ENCODE peak calls at places on chromosomes 11 and 22, in five cellular contexts. F is endothelial cell, L is PC-3, U is K562, A is Calu3. V is an unnamed sample.

GRCh38 chr22:21866821-21867527 is 471 bp downstream of the MAPK1 start:
- DNase-seq in F (no peak), L (peak; percentile 11), U (peak; percentile 98), A (no peak), V (no peak)

GRCh38 chr11:38867338-38867737 is 2269.3 kb upstream of the RAG2 start:
- DNase-seq in F (no peak), L (no peak), U (no peak), A (no peak), V (no peak)

GRCh38 chr22:41288245-41288946 is 2.4 kb upstream of the RANGAP1 start:
- DNase-seq in F (peak; percentile 22), L (peak; percentile 87), U (no peak), A (peak; percentile 59), V (no peak)

GRCh38 chr11:122099345-122100045 is 16.5 kb downstream of the BLID start:
- DNase-seq in F (no peak), L (no peak), U (no peak), A (no peak), V (no peak)

GRCh38 chr11:69460540-69461257 is 20.8 kb upstream of the LINC01488 start:
- DNase-seq in F (no peak), L (peak; percentile 97), U (no peak), A (no peak), V (no peak)

GRCh38 chr11:121483805-121484478 is 31.2 kb upstream of the SORL1-AS1 start:
- DNase-seq in F (no peak), L (no peak), U (no peak), A (no peak), V (no peak)

GRCh38 chr22:43622886-43623285 is 189.2 kb downstream of the EFCAB6 start:
- DNase-seq in F (no peak), L (no peak), U (no peak), A (no peak), V (no peak)

GRCh38 chr22:45942344-45942743 is 34.6 kb downstream of the WNT7B start:
- DNase-seq in F (no peak), L (no peak), U (no peak), A (no peak), V (no peak)

GRCh38 chr11:8056810-8057463 is 24.1 kb upstream of the TUB start:
- DNase-seq in F (no peak), L (no peak), U (no peak), A (no peak), V (peak; percentile 24)

GRCh38 chr11:102971766-102972165 is 16.2 kb upstream of the MMP13 start:
- DNase-seq in F (no peak), L (no peak), U (no peak), A (no peak), V (no peak)

GRCh38 chr11:95715777-95716241 is 73.8 kb downstream of the FAM76B start:
- DNase-seq in F (peak; percentile 6), L (peak; percentile 46), U (no peak), A (peak; percentile 51), V (no peak)

GRCh38 chr11:6599884-6600390 is 3.5 kb downstream of the RRP8 start:
- DNase-seq in F (no peak), L (no peak), U (no peak), A (no peak), V (no peak)

GRCh38 chr11:6200975-6201374 is 2.0 kb downstream of the OR52W1 start:
- DNase-seq in F (no peak), L (no peak), U (no peak), A (no peak), V (no peak)

GRCh38 chr11:32088117-32088941 is 2.5 kb upstream of the RCN1 start:
- DNase-seq in F (no peak), L (peak; percentile 83), U (no peak), A (peak; percentile 61), V (no peak)

GRCh38 chr22:17079572-17079971 is 5.2 kb upstream of the IL17RA start:
- DNase-seq in F (no peak), L (no peak), U (no peak), A (no peak), V (no peak)

GRCh38 chr11:131899954-131900580 is 529.7 kb downstream of the NTM start:
- DNase-seq in F (no peak), L (no peak), U (no peak), A (no peak), V (no peak)

GRCh38 chr11:1553808-1554594 is 18.1 kb downstream of the DUSP8 start:
- DNase-seq in F (no peak), L (peak; percentile 73), U (no peak), A (peak; percentile 83), V (no peak)

GRCh38 chr11:77542296-77542695 is 47.5 kb upstream of the AQP11 start:
- DNase-seq in F (no peak), L (peak; percentile 31), U (no peak), A (no peak), V (no peak)

GRCh38 chr11:131592734-131593133 is 222.3 kb downstream of the NTM start:
- DNase-seq in F (no peak), L (no peak), U (no peak), A (no peak), V (no peak)

GRCh38 chr11:126716456-126717083 is 284.0 kb downstream of the KIRREL3 start:
- DNase-seq in F (peak; percentile 76), L (peak; percentile 48), U (peak; percentile 51), A (peak; percentile 67), V (no peak)

GRCh38 chr22:39994566-39995345 is at the start of gene FAM83F:
- DNase-seq in F (peak; percentile 37), L (peak; percentile 65), U (peak; percentile 41), A (peak; percentile 86), V (no peak)

GRCh38 chr11:6027501-6027900 is 3.1 kb downstream of the OR56A1 start:
- DNase-seq in F (no peak), L (no peak), U (no peak), A (no peak), V (no peak)

GRCh38 chr22:23984430-23984829 is 4.5 kb downstream of the GSTT2 start:
- DNase-seq in F (no peak), L (no peak), U (no peak), A (peak; percentile 65), V (no peak)

GRCh38 chr22:25368271-25368670 is 148.8 kb downstream of the CRYBB2 start:
- DNase-seq in F (no peak), L (peak; percentile 61), U (no peak), A (no peak), V (no peak)

DNA sequence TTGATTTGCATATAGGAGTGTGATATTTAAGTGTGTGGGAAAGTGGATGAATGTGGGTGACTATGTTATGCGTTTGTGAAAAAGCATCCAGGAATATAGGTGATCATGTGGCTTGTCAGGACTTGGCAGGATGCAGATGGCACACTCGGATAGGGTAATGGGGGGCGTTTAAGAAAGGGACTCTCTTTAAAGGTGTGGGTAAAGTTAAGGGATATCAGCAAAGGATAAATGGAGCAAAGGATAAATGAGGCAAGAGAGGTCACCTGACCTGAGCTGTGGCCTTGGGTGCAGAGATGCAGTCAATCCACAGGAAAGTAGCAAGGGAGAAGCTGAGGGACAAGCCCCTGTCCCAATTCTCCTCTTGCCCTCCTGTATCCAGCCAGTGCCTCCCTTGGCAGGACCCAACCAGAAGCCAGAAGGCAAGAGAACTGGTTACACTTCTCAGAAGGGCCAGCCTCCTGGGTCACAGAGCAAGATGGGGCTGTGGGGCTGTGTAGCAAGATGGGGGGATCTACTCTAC is 47.5 kb upstream of the GRAMD1B start:
- DNase-seq in F (no peak), L (no peak), U (no peak), A (no peak), V (no peak)
- TF ChIP-seq CTCF in F (no peak), L (no peak), U (no peak), A (no peak), V (no peak)

DNA sequence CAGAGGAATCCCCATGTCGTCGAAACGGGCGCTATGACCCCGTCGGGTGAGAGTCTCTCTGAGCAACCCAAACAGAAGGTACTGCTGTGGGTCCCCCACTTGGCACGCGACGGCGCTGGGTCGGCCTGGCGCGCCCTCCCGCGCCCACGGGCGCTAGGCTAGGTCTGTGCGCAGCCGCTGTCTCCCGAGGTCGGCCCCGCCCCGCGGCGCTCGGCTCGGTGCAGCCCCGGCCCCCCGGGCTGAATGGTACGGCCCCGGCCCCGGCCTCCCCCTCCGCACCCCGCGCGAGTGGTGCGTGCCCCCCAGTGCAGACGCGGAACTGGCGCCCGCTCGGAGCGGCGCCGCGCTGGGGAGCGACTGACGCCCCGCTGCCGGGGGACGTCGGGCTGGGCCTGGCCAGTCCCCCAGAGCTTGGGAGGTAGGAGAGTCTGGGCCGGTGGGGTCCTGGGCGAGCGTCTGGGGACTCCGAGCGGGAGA is at the start of gene MADD:
- DNase-seq in F (peak; percentile 77), L (peak; percentile 67), U (peak; percentile 96), A (peak; percentile 88), V (no peak)
- TF ChIP-seq CTCF in F (no peak), L (no peak), U (peak; percentile 20), A (no peak), V (no peak)

DNA sequence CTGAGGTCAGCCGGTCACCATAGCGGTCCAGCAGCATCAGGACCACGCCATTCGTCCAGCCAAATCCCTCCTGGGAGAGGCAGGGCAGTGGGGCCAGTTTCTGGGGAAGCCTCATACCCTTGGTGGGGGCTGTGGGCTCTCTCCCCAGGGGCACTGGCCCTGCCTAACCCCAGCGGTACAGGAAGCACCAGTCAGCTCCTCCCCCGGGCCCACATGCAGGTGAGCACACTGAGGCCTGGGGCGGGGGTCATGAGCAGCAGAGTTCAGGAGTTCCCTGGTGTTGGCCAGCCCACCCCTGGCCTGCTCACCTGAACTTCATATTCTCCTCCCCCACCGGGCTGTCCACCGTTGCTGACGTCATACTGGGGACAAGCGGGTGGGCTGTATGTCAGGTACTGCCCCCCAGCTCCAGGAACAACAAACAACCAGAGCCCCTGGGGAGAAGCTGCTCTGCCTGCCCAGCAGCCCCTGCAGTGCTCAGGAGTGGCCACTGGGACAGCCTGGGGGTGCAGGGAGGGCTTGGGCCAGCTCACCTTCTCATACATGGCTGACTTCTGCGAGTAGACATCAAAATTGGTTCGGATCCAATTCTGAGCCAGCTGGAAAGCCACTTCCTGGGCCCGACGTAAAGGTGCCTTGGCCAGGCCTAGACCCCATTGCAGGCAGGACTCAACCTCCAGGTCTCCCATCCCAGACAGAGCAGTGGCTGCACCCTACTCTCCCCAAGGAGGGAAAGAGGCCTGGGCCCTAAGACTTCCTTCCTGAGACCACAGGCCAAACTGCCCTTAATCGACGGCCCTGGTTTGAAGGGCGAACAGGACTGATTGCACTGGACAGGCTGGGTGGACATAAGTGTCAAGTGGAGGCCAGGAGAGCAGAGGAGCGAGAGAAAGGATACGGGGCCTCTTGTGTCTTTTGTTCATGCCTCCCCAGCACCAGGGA is 20.8 kb downstream of the TREH start:
- DNase-seq in F (peak; percentile 25), L (peak; percentile 20), U (no peak), A (peak; percentile 19), V (no peak)
- TF ChIP-seq CTCF in F (no peak), L (no peak), U (peak; percentile 42), A (no peak), V (no peak)

DNA sequence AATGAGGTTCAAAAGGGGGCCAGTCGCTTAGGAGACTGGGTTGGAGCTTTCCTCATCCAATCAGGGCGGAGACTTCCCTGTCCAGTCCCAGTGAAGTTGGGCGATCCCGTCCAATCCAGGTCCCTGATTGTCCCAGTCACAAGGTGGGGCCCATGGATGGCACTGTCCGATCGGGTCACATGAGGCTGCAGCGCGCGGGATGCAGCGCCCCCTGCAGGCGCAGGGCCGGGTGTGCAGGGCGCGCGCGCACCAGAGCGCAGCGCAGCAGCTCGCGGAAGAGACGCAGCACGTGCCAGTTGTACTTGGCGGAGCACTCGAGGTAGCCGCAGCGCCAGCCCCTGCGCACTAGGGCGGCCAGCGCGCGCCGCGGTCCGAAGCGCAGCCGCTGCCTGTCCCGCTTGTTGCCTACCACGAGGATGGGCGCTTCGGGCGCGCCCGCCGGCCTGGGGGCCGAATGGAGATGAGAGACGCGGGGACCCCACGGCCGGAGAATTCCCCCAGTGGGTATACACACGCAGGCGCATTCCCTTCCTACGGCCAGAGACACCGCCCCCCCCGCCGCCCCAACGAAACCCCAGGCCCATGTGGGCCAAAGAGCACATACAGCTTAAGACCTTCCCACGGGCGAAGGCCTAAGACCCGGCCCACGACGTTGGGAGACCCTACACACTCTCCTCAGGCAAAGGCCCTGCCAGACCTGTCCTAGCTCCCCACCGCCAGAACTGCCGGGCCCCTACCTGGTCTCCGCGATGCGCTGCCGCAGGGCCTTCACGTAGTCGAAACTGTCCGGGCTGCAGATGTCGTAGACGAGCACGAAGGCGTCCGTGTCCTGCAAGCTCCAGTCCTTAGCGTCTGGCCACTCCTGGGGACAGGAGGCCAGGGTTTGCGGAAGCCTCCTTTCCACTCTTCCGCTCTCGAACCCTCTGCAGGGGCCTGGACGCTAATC is 2.1 kb downstream of the RASL10A start:
- DNase-seq in F (no peak), L (no peak), U (peak; percentile 21), A (no peak), V (peak; percentile 92)
- TF ChIP-seq CTCF in F (peak; percentile 98), L (peak; percentile 51), U (peak; percentile 51), A (peak; percentile 50), V (peak; percentile 71)